ENCODE peak calls at places on chromosomes 4 and X, in six cellular contexts. One of them, this sample, is unnamed.

GRCh38 chr4:181162266-181163063 is 1080.7 kb upstream of the TENM3 start:
- DNase-seq in tibial artery: no peak
- DNase-seq in SW 1271: no peak
- DNase-seq in transverse colon: no peak
- DNase-seq in endodermal cell: no peak
- DNase-seq in stimulated activated CD8-positive, alpha-beta memory T cell treated with anti-CD3 and anti-CD28 coated beads, Interleukin-7, amount 100 ng/mL, for 1 hour: no peak
- DNase-seq in this sample: no peak

GRCh38 chr4:107824367-107825071 is at the start of gene SGMS2:
- DNase-seq in tibial artery: peak
- DNase-seq in SW 1271: peak
- DNase-seq in transverse colon: peak
- DNase-seq in endodermal cell: peak
- DNase-seq in stimulated activated CD8-positive, alpha-beta memory T cell treated with anti-CD3 and anti-CD28 coated beads, Interleukin-7, amount 100 ng/mL, for 1 hour: no peak
- DNase-seq in this sample: peak

GRCh38 chrX:54695231-54695630 is 102.8 kb downstream of the ITIH6 start:
- DNase-seq in tibial artery: no peak
- DNase-seq in SW 1271: no peak
- DNase-seq in transverse colon: no peak
- DNase-seq in endodermal cell: no peak
- DNase-seq in stimulated activated CD8-positive, alpha-beta memory T cell treated with anti-CD3 and anti-CD28 coated beads, Interleukin-7, amount 100 ng/mL, for 1 hour: no peak
- DNase-seq in this sample: no peak

GRCh38 chr4:22202351-22203343 is 254.1 kb upstream of the KCNIP4 start:
- DNase-seq in tibial artery: no peak
- DNase-seq in SW 1271: no peak
- DNase-seq in transverse colon: peak
- DNase-seq in endodermal cell: no peak
- DNase-seq in stimulated activated CD8-positive, alpha-beta memory T cell treated with anti-CD3 and anti-CD28 coated beads, Interleukin-7, amount 100 ng/mL, for 1 hour: no peak
- DNase-seq in this sample: no peak

GRCh38 chr4:181437895-181438294 is 805.3 kb upstream of the TENM3 start:
- DNase-seq in tibial artery: no peak
- DNase-seq in SW 1271: no peak
- DNase-seq in transverse colon: no peak
- DNase-seq in endodermal cell: no peak
- DNase-seq in stimulated activated CD8-positive, alpha-beta memory T cell treated with anti-CD3 and anti-CD28 coated beads, Interleukin-7, amount 100 ng/mL, for 1 hour: no peak
- DNase-seq in this sample: no peak

GRCh38 chr4:98293089-98293887 is 32.1 kb downstream of the RAP1GDS1 start:
- DNase-seq in tibial artery: no peak
- DNase-seq in SW 1271: no peak
- DNase-seq in transverse colon: no peak
- DNase-seq in endodermal cell: no peak
- DNase-seq in stimulated activated CD8-positive, alpha-beta memory T cell treated with anti-CD3 and anti-CD28 coated beads, Interleukin-7, amount 100 ng/mL, for 1 hour: no peak
- DNase-seq in this sample: no peak

GRCh38 chrX:23392195-23392594 is 57.5 kb downstream of the PTCHD1 start:
- DNase-seq in tibial artery: no peak
- DNase-seq in SW 1271: no peak
- DNase-seq in transverse colon: no peak
- DNase-seq in endodermal cell: no peak
- DNase-seq in stimulated activated CD8-positive, alpha-beta memory T cell treated with anti-CD3 and anti-CD28 coated beads, Interleukin-7, amount 100 ng/mL, for 1 hour: no peak
- DNase-seq in this sample: no peak

GRCh38 chr4:40243390-40243948 is 46.6 kb downstream of the RHOH start:
- DNase-seq in tibial artery: no peak
- DNase-seq in SW 1271: no peak
- DNase-seq in transverse colon: no peak
- DNase-seq in endodermal cell: no peak
- DNase-seq in stimulated activated CD8-positive, alpha-beta memory T cell treated with anti-CD3 and anti-CD28 coated beads, Interleukin-7, amount 100 ng/mL, for 1 hour: no peak
- DNase-seq in this sample: no peak

GRCh38 chrX:13357925-13358324 is 38.1 kb upstream of the ATXN3L start:
- DNase-seq in tibial artery: no peak
- DNase-seq in SW 1271: no peak
- DNase-seq in transverse colon: no peak
- DNase-seq in endodermal cell: no peak
- DNase-seq in stimulated activated CD8-positive, alpha-beta memory T cell treated with anti-CD3 and anti-CD28 coated beads, Interleukin-7, amount 100 ng/mL, for 1 hour: no peak
- DNase-seq in this sample: no peak

GRCh38 chrX:55486736-55487135 is 2.9 kb downstream of the USP51 start:
- DNase-seq in tibial artery: no peak
- DNase-seq in SW 1271: no peak
- DNase-seq in transverse colon: no peak
- DNase-seq in endodermal cell: peak
- DNase-seq in stimulated activated CD8-positive, alpha-beta memory T cell treated with anti-CD3 and anti-CD28 coated beads, Interleukin-7, amount 100 ng/mL, for 1 hour: no peak
- DNase-seq in this sample: no peak

GRCh38 chr4:7783560-7783959 is 156.1 kb downstream of the AFAP1 start:
- DNase-seq in tibial artery: peak
- DNase-seq in SW 1271: no peak
- DNase-seq in transverse colon: peak
- DNase-seq in endodermal cell: no peak
- DNase-seq in stimulated activated CD8-positive, alpha-beta memory T cell treated with anti-CD3 and anti-CD28 coated beads, Interleukin-7, amount 100 ng/mL, for 1 hour: no peak
- DNase-seq in this sample: no peak

This sample was measured in nephron progenitor cell.